ENCODE peak calls at places on chromosomes 5 and 9, in five cellular contexts. J is RWPE1, F is glutamatergic neuron, I is WTC11, M is tibial artery. U is an unnamed sample.

GRCh38 chr9:9003184-9003583 is 1203.6 kb upstream of the DMAC1 start:
- DNase-seq in J (no peak), F (no peak), I (peak), M (peak), U (no peak)

GRCh38 chr9:39588056-39588814 is 232.8 kb downstream of the SPATA31A1 start:
- DNase-seq in J (no peak), F (no peak), I (no peak), M (no peak), U (no peak)

GRCh38 chr9:32596096-32596865 is 23.3 kb upstream of the NDUFB6 start:
- DNase-seq in J (no peak), F (no peak), I (no peak), M (no peak), U (no peak)

GRCh38 chr9:91711755-91712591 is 238.1 kb downstream of the ROR2 start:
- DNase-seq in J (no peak), F (no peak), I (no peak), M (no peak), U (no peak)

GRCh38 chr5:101080485-101081240 is 177.6 kb upstream of the ST8SIA4 start:
- DNase-seq in J (no peak), F (no peak), I (no peak), M (no peak), U (no peak)

GRCh38 chr5:84816746-84817547 is 432.3 kb upstream of the EDIL3 start:
- DNase-seq in J (no peak), F (no peak), I (no peak), M (no peak), U (no peak)

GRCh38 chr9:108618906-108619550 is 236.8 kb downstream of the ACTL7B start:
- DNase-seq in J (no peak), F (no peak), I (no peak), M (no peak), U (no peak)

GRCh38 chr5:53161876-53162275 is 52.3 kb upstream of the MOCS2 start:
- DNase-seq in J (no peak), F (no peak), I (no peak), M (no peak), U (no peak)

GRCh38 chr9:131281119-131281965 is 5.0 kb upstream of the FAM78A start:
- DNase-seq in J (no peak), F (no peak), I (no peak), M (no peak), U (no peak)
- TF ChIP-seq CTCF in J (no peak), F (no peak), I (no peak), M (no peak), U (no peak)

GRCh38 chr5:73448451-73449136 is at the start of gene FOXD1:
- DNase-seq in J (peak), F (peak), I (peak), M (peak), U (peak)
- TF ChIP-seq CTCF in J (peak), F (no peak), I (no peak), M (no peak), U (no peak)

GRCh38 chr9:23153058-23153457 is 673.0 kb downstream of the ELAVL2 start:
- DNase-seq in J (no peak), F (no peak), I (peak), M (no peak), U (no peak)
- TF ChIP-seq CTCF in J (peak), F (no peak), I (peak), M (no peak), U (no peak)

GRCh38 chr5:54985301-54986268 is at the start of gene ESM1:
- DNase-seq in J (peak), F (no peak), I (peak), M (peak), U (peak)
- TF ChIP-seq CTCF in J (no peak), F (no peak), I (no peak), M (no peak), U (no peak)

GRCh38 chr5:143700994-143701393 is 111.0 kb upstream of the HMHB1 start:
- DNase-seq in J (no peak), F (no peak), I (no peak), M (no peak), U (no peak)
- TF ChIP-seq CTCF in J (no peak), F (no peak), I (no peak), M (no peak), U (no peak)